ENCODE peak calls at places on chromosomes 7 and 10, in six cellular contexts. R is GM10248; P is stimulated activated CD8-positive, alpha-beta memory T cell treated with anti-CD3 and anti-CD28 coated beads, Interleukin-12 subunit alpha, Interleukin-12 subunit beta, amount 100 ng/mL, for 4 hours; O is skeletal muscle cell; A is CD8-positive, alpha-beta memory T cell; I is fibroblast of mammary gland. H is an unnamed sample.

GRCh38 chr7:20417260-20417659 is 86.6 kb downstream of the ITGB8 start:
- DNase-seq in R (no peak), P (no peak), O (no peak), A (no peak), I (no peak), H (no peak)

GRCh38 chr10:75525067-75525466 is 93.6 kb downstream of the LRMDA start:
- DNase-seq in R (no peak), P (no peak), O (no peak), A (no peak), I (no peak), H (no peak)

GRCh38 chr7:51243631-51244030 is 73.0 kb downstream of the COBL start:
- DNase-seq in R (no peak), P (no peak), O (no peak), A (no peak), I (no peak), H (no peak)

GRCh38 chr10:78397796-78398195 is 364.1 kb downstream of the RPS24 start:
- DNase-seq in R (no peak), P (no peak), O (no peak), A (no peak), I (no peak), H (no peak)

GRCh38 chr10:72756674-72757385 is 64.9 kb downstream of the MCU start:
- DNase-seq in R (no peak), P (no peak), O (no peak), A (no peak), I (no peak), H (no peak)

GRCh38 chr7:74225400-74225799 is 15.6 kb downstream of the LAT2 start:
- DNase-seq in R (no peak), P (no peak), O (no peak), A (no peak), I (no peak), H (no peak)

GRCh38 chr7:92306153-92306552 is 60.4 kb downstream of the ANKIB1 start:
- DNase-seq in R (no peak), P (no peak), O (no peak), A (no peak), I (no peak), H (no peak)

GRCh38 chr7:99788554-99788953 is 4.6 kb upstream of the CYP3A4 start:
- DNase-seq in R (peak; percentile 21), P (no peak), O (peak; percentile 21), A (no peak), I (peak; percentile 72), H (no peak)

GRCh38 chr7:2687338-2687869 is 598 bp upstream of the AMZ1 start:
- DNase-seq in R (no peak), P (no peak), O (no peak), A (no peak), I (peak; percentile 19), H (peak; percentile 95)

GRCh38 chr7:157224627-157225026 is 85.9 kb downstream of the UBE3C start:
- DNase-seq in R (no peak), P (no peak), O (peak; percentile 9), A (no peak), I (peak; percentile 36), H (no peak)

GRCh38 chr10:125023862-125024495 is 82.1 kb downstream of the ZRANB1 start:
- DNase-seq in R (no peak), P (no peak), O (no peak), A (no peak), I (no peak), H (no peak)

GRCh38 chr7:55957190-55957589 is 5.5 kb downstream of the MRPS17 start:
- DNase-seq in R (no peak), P (no peak), O (no peak), A (no peak), I (no peak), H (no peak)

GRCh38 chr10:119299531-119299930 is 92.2 kb downstream of the GRK5 start:
- DNase-seq in R (no peak), P (no peak), O (no peak), A (no peak), I (peak; percentile 38), H (no peak)

GRCh38 chr10:7891634-7892033 is 73.3 kb downstream of the TAF3 start:
- DNase-seq in R (no peak), P (no peak), O (peak; percentile 25), A (no peak), I (peak; percentile 11), H (no peak)

GRCh38 chr10:77713506-77714280 is 76.1 kb upstream of the KCNMA1 start:
- DNase-seq in R (no peak), P (no peak), O (no peak), A (no peak), I (peak; percentile 64), H (no peak)

GRCh38 chr7:107267138-107267537 is 98.3 kb downstream of the HBP1 start:
- DNase-seq in R (no peak), P (no peak), O (no peak), A (no peak), I (no peak), H (no peak)

GRCh38 chr7:81470084-81470723 is 299.6 kb downstream of the HGF start:
- DNase-seq in R (peak; percentile 20), P (no peak), O (peak; percentile 46), A (no peak), I (peak; percentile 76), H (peak; percentile 67)

GRCh38 chr7:36130236-36130945 is 22.7 kb upstream of the EEPD1 start:
- DNase-seq in R (no peak), P (no peak), O (no peak), A (no peak), I (no peak), H (no peak)

GRCh38 chr7:125279956-125280355 is 350.3 kb upstream of the POT1 start:
- DNase-seq in R (no peak), P (no peak), O (no peak), A (no peak), I (no peak), H (no peak)

GRCh38 chr7:74466196-74466813 is 12.6 kb downstream of the GTF2IRD1 start:
- DNase-seq in R (no peak), P (no peak), O (no peak), A (no peak), I (no peak), H (no peak)

GRCh38 chr10:106615081-106615480 is 549.4 kb downstream of the SORCS1 start:
- DNase-seq in R (no peak), P (no peak), O (peak; percentile 80), A (no peak), I (peak; percentile 82), H (no peak)

GRCh38 chr7:90613088-90613498 is 17.0 kb downstream of the CDK14 start:
- DNase-seq in R (peak; percentile 41), P (no peak), O (no peak), A (no peak), I (peak; percentile 61), H (no peak)

GRCh38 chr7:119929891-119930290 is 343.1 kb upstream of the KCND2 start:
- DNase-seq in R (no peak), P (no peak), O (no peak), A (no peak), I (peak; percentile 4), H (no peak)

GRCh38 chr10:62648941-62649340 is 155.6 kb upstream of the ADO start:
- DNase-seq in R (no peak), P (no peak), O (no peak), A (no peak), I (no peak), H (no peak)

GRCh38 chr10:103350175-103350521 is 792 bp downstream of the PCGF6 start:
- DNase-seq in R (no peak), P (no peak), O (no peak), A (no peak), I (no peak), H (no peak)

GRCh38 chr10:77629775-77630565 is 7.6 kb downstream of the KCNMA1 start:
- DNase-seq in R (no peak), P (no peak), O (no peak), A (no peak), I (no peak), H (peak; percentile 33)

GRCh38 chr7:81669476-81670105 is 100.3 kb downstream of the HGF start:
- DNase-seq in R (no peak), P (no peak), O (no peak), A (no peak), I (no peak), H (no peak)

GRCh38 chr10:5187852-5188251 is 2.9 kb upstream of the AKR1C8 start:
- DNase-seq in R (no peak), P (no peak), O (no peak), A (no peak), I (no peak), H (no peak)

GRCh38 chr10:99395750-99396445 is 34.5 kb downstream of the GOT1 start:
- DNase-seq in R (no peak), P (no peak), O (peak; percentile 52), A (no peak), I (peak; percentile 72), H (peak; percentile 93)

GRCh38 chr10:60957667-60958221 is 13.8 kb upstream of the RHOBTB1 start:
- DNase-seq in R (no peak), P (no peak), O (no peak), A (no peak), I (no peak), H (no peak)